ENCODE peak calls at places on chromosome 12, in eight cellular contexts. T is lower lobe of right lung, A is foreskin fibroblast, S is upper lobe of right lung, C is brain microvascular endothelial cell, O is epithelial cell of esophagus, J is IMR-90, Q is breast epithelium. R is an unnamed sample.
A peak's percentile ranks its signal among the peaks of the same experiment; 100 is the strongest.

GRCh38 chr12:116216022-116216756 is 61.3 kb downstream of the MED13L start:
- DNase-seq in T (no peak), A (no peak), S (no peak), C (no peak), O (no peak), J (no peak), Q (no peak), R (no peak)

GRCh38 chr12:526089-526488 is 66.3 kb downstream of the B4GALNT3 start:
- DNase-seq in T (no peak), A (no peak), S (no peak), C (no peak), O (peak; percentile 82), J (no peak), Q (no peak), R (no peak)

GRCh38 chr12:17204289-17205054 is 598.5 kb upstream of the LMO3 start:
- DNase-seq in T (no peak), A (no peak), S (no peak), C (no peak), O (no peak), J (no peak), Q (no peak), R (no peak)

GRCh38 chr12:64691793-64692583 is 67.2 kb downstream of the GNS start:
- DNase-seq in T (no peak), A (no peak), S (no peak), C (no peak), O (no peak), J (peak; percentile 26), Q (no peak), R (no peak)

GRCh38 chr12:67792185-67792584 is 143.6 kb downstream of the DYRK2 start:
- DNase-seq in T (no peak), A (no peak), S (no peak), C (no peak), O (peak; percentile 33), J (no peak), Q (no peak), R (no peak)

GRCh38 chr12:5071496-5071895 is 27.8 kb downstream of the KCNA5 start:
- DNase-seq in T (no peak), A (no peak), S (no peak), C (no peak), O (no peak), J (no peak), Q (no peak), R (no peak)

GRCh38 chr12:91877461-91878230 is 268.0 kb downstream of the BTG1 start:
- DNase-seq in T (no peak), A (no peak), S (no peak), C (no peak), O (peak; percentile 29), J (no peak), Q (no peak), R (no peak)

GRCh38 chr12:18382486-18382885 is 121.2 kb downstream of the PIK3C2G start:
- DNase-seq in T (no peak), A (peak; percentile 46), S (no peak), C (peak; percentile 62), O (no peak), J (peak; percentile 49), Q (no peak), R (no peak)

GRCh38 chr12:20681334-20681733 is 13.8 kb upstream of the SLCO1C1 start:
- DNase-seq in T (no peak), A (no peak), S (no peak), C (no peak), O (no peak), J (no peak), Q (no peak), R (no peak)

GRCh38 chr12:11943919-11944318 is 126.8 kb upstream of the BCL2L14 start:
- DNase-seq in T (no peak), A (no peak), S (no peak), C (no peak), O (no peak), J (no peak), Q (no peak), R (no peak)

GRCh38 chr12:19138551-19139344 is 9.2 kb downstream of the PLEKHA5 start:
- DNase-seq in T (no peak), A (no peak), S (no peak), C (peak; percentile 26), O (peak; percentile 69), J (peak; percentile 47), Q (no peak), R (peak; percentile 82)

GRCh38 chr12:75459755-75460154 is 20.8 kb upstream of the GLIPR1 start:
- DNase-seq in T (no peak), A (no peak), S (no peak), C (no peak), O (no peak), J (no peak), Q (no peak), R (no peak)

GRCh38 chr12:110371408-110372055 is 32.0 kb downstream of the ANAPC7 start:
- DNase-seq in T (peak; percentile 88), A (no peak), S (peak; percentile 92), C (peak; percentile 17), O (no peak), J (no peak), Q (no peak), R (no peak)

GRCh38 chr12:26691234-26691970 is 141.6 kb downstream of the ITPR2 start:
- DNase-seq in T (no peak), A (peak; percentile 91), S (no peak), C (peak; percentile 97), O (peak; percentile 97), J (peak; percentile 99), Q (no peak), R (peak; percentile 93)

GRCh38 chr12:19683178-19683927 is 244.1 kb downstream of the AEBP2 start:
- DNase-seq in T (no peak), A (peak; percentile 22), S (no peak), C (peak; percentile 59), O (peak; percentile 47), J (peak; percentile 73), Q (no peak), R (no peak)

DNA sequence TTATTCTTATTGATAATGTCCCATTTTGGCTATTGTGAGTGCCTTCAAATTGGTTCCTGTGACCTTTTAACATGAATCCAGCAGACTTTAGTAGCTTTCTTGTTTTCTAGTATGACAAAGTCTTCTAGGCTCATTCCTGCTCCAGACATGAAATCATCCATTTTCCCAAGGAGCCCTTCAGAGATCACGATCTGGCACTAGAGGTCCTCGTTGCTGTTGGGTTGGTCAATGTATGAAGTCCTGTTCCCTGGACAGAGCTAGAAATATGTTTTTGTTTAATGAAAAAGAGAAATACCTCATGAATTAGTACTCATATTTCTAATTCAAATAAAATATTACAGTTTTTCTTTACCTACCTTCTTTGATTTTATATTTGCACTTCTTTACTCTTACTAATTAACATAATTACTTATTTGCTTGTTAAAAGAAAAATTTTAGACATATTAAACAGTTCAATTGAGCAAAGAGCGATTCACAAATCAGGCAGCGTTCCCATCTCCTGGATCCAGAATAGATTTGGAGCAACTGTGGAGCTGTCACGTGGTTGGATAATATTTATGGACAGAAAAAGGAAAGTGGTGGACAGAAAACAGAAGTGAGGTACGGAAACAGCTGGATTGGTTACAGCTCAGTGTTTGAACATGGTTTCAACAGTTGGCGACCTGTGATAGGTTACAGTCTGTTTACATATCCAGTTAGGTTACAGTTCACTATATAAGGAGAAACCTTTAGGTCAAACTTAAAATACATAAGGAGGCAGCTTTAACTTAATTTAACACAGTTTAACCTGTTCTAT is 19.8 kb upstream of the FAM234B start:
- DNase-seq in T (no peak), A (peak; percentile 76), S (no peak), C (peak; percentile 71), O (peak; percentile 48), J (peak; percentile 82), Q (no peak), R (no peak)
- TF ChIP-seq CTCF in T (no peak), A (peak; percentile 74), S (no peak), C (peak; percentile 69), O (peak; percentile 42), J (peak; percentile 80), Q (no peak), R (peak; percentile 56)

GRCh38 chr12:32134144-32134888 is 27.7 kb downstream of the BICD1 start:
- DNase-seq in T (no peak), A (peak; percentile 54), S (no peak), C (peak; percentile 28), O (peak; percentile 59), J (peak; percentile 83), Q (no peak), R (no peak)

GRCh38 chr12:32140867-32141266 is 34.2 kb downstream of the BICD1 start:
- DNase-seq in T (no peak), A (no peak), S (no peak), C (no peak), O (no peak), J (no peak), Q (no peak), R (no peak)

GRCh38 chr12:32136404-32136803 is 29.8 kb downstream of the BICD1 start:
- DNase-seq in T (no peak), A (no peak), S (no peak), C (no peak), O (no peak), J (no peak), Q (no peak), R (no peak)

GRCh38 chr12:32135967-32136366 is 29.3 kb downstream of the BICD1 start:
- DNase-seq in T (no peak), A (no peak), S (no peak), C (no peak), O (no peak), J (no peak), Q (no peak), R (no peak)

DNA sequence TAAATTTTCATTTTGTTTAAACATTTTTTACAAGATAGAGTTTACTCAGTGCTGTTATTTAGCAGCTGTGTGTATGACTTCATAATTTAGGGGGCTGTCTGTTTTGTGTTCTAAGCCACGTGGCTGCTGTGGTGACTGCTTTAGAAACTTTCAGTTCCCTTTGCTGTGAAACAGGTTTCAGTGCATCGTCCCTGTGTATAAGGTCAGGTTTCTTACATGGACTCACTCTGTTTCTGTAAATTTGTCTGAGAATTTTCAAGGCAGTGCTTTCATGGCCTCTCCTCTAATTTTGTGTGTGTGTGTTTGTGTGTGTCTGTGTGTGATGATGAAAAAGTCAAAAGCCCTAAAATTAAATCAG is 32.4 kb downstream of the BICD1 start:
- DNase-seq in T (no peak), A (peak; percentile 32), S (no peak), C (peak; percentile 40), O (peak; percentile 27), J (peak; percentile 66), Q (no peak), R (no peak)
- H3K4me3 ChIP-seq in T (peak overlapping the region; percentile 43), A (peak overlapping the region; percentile 52), S (peak overlapping the region; percentile 41), C (peak overlapping the region; percentile 43), O (no peak overlapping the region), J (no peak overlapping the region), Q (peak overlapping the region; percentile 56), R (peak overlapping the region; percentile 36)

DNA sequence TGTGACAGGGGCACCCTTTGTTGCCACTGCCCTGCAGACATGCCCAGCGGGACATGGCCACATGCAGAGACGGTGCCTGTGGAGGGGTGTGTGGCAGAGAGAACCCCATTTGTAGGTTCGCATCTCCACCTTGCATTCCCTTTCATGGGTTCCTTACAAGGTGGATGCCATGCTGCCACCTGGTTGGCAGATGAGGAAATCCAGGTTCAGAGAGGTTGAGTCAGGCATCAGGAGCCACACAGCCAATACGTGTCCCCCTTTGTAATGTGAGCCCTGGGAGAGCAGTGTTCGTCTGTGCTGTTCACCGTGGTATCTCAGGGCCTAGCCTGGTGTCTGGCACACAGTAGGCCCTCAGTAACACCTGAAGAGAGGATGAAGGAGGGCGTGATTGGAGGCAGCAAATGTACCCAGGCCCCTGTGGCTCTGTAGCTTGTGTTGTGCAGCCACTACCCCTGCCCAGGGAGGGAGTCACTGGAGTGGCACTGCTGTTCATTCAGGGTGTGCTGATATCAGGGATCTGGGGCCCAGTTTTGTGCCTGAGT is 9.1 kb downstream of the SH2B3 start:
- DNase-seq in T (no peak), A (no peak), S (no peak), C (no peak), O (no peak), J (no peak), Q (no peak), R (no peak)
- TF ChIP-seq CTCF in T (no peak), A (no peak), S (no peak), C (no peak), O (no peak), J (no peak), Q (no peak), R (no peak)

GRCh38 chr12:95204141-95204866 is 13.0 kb downstream of the FGD6 start:
- DNase-seq in T (peak; percentile 57), A (peak; percentile 81), S (no peak), C (peak; percentile 94), O (peak; percentile 100), J (peak; percentile 95), Q (peak; percentile 77), R (peak; percentile 19)
- H3K4me3 ChIP-seq in T (no peak overlapping the region), A (no peak overlapping the region), S (no peak overlapping the region), C (peak overlapping the region; percentile 18), O (peak overlapping the region; percentile 42), J (no peak overlapping the region), Q (peak overlapping the region; percentile 0), R (no peak overlapping the region)

R was measured in astrocyte of the cerebellum.